ENCODE peak calls at places on chromosome 3, in seven cellular contexts. One of them, this sample, is unnamed.

GRCh38 chr3:134357914-134358811 is 16.1 kb downstream of the AMOTL2 start:
- DNase-seq in tibial nerve: peak
- DNase-seq in transverse colon: no peak
- DNase-seq in lower leg skin: no peak
- DNase-seq in left ventricle myocardium inferior: no peak
- DNase-seq in AG09309: peak
- DNase-seq in fibroblast of the aortic adventitia: peak
- DNase-seq in this sample: peak

GRCh38 chr3:14296352-14296751 is 106.1 kb upstream of the SLC6A6 start:
- DNase-seq in tibial nerve: no peak
- DNase-seq in transverse colon: no peak
- DNase-seq in lower leg skin: no peak
- DNase-seq in left ventricle myocardium inferior: no peak
- DNase-seq in AG09309: no peak
- DNase-seq in fibroblast of the aortic adventitia: no peak
- DNase-seq in this sample: no peak

GRCh38 chr3:195867631-195868335 is 40.6 kb downstream of the TNK2 start:
- DNase-seq in tibial nerve: no peak
- DNase-seq in transverse colon: no peak
- DNase-seq in lower leg skin: no peak
- DNase-seq in left ventricle myocardium inferior: no peak
- DNase-seq in AG09309: no peak
- DNase-seq in fibroblast of the aortic adventitia: no peak
- DNase-seq in this sample: no peak

GRCh38 chr3:52809821-52810377 is 15.3 kb downstream of the ITIH3 start:
- DNase-seq in tibial nerve: no peak
- DNase-seq in transverse colon: no peak
- DNase-seq in lower leg skin: no peak
- DNase-seq in left ventricle myocardium inferior: no peak
- DNase-seq in AG09309: no peak
- DNase-seq in fibroblast of the aortic adventitia: no peak
- DNase-seq in this sample: no peak

GRCh38 chr3:78941587-78941986 is 826.2 kb downstream of the ROBO1 start:
- DNase-seq in tibial nerve: peak
- DNase-seq in transverse colon: no peak
- DNase-seq in lower leg skin: no peak
- DNase-seq in left ventricle myocardium inferior: no peak
- DNase-seq in AG09309: peak
- DNase-seq in fibroblast of the aortic adventitia: peak
- DNase-seq in this sample: peak

GRCh38 chr3:11212784-11213183 is 58.5 kb downstream of the HRH1 start:
- DNase-seq in tibial nerve: no peak
- DNase-seq in transverse colon: no peak
- DNase-seq in lower leg skin: no peak
- DNase-seq in left ventricle myocardium inferior: no peak
- DNase-seq in AG09309: no peak
- DNase-seq in fibroblast of the aortic adventitia: no peak
- DNase-seq in this sample: peak

GRCh38 chr3:12436514-12437222 is 47.6 kb upstream of the TSEN2 start:
- DNase-seq in tibial nerve: no peak
- DNase-seq in transverse colon: no peak
- DNase-seq in lower leg skin: no peak
- DNase-seq in left ventricle myocardium inferior: no peak
- DNase-seq in AG09309: peak
- DNase-seq in fibroblast of the aortic adventitia: peak
- DNase-seq in this sample: peak

GRCh38 chr3:157271283-157271882 is 111.4 kb upstream of the CCNL1 start:
- DNase-seq in tibial nerve: no peak
- DNase-seq in transverse colon: no peak
- DNase-seq in lower leg skin: no peak
- DNase-seq in left ventricle myocardium inferior: no peak
- DNase-seq in AG09309: no peak
- DNase-seq in fibroblast of the aortic adventitia: no peak
- DNase-seq in this sample: no peak

GRCh38 chr3:113912551-113913246 is 35.1 kb upstream of the ZDHHC23 start:
- DNase-seq in tibial nerve: no peak
- DNase-seq in transverse colon: peak
- DNase-seq in lower leg skin: peak
- DNase-seq in left ventricle myocardium inferior: no peak
- DNase-seq in AG09309: peak
- DNase-seq in fibroblast of the aortic adventitia: peak
- DNase-seq in this sample: peak

GRCh38 chr3:65925254-65925954 is 113.3 kb downstream of the MAGI1 start:
- DNase-seq in tibial nerve: no peak
- DNase-seq in transverse colon: no peak
- DNase-seq in lower leg skin: no peak
- DNase-seq in left ventricle myocardium inferior: no peak
- DNase-seq in AG09309: no peak
- DNase-seq in fibroblast of the aortic adventitia: no peak
- DNase-seq in this sample: no peak

GRCh38 chr3:59563072-59563605 is 513.3 kb upstream of the CFAP20DC start:
- DNase-seq in tibial nerve: no peak
- DNase-seq in transverse colon: no peak
- DNase-seq in lower leg skin: no peak
- DNase-seq in left ventricle myocardium inferior: no peak
- DNase-seq in AG09309: no peak
- DNase-seq in fibroblast of the aortic adventitia: no peak
- DNase-seq in this sample: no peak

GRCh38 chr3:40128169-40128568 is 181.3 kb upstream of the EIF1B start:
- DNase-seq in tibial nerve: no peak
- DNase-seq in transverse colon: no peak
- DNase-seq in lower leg skin: no peak
- DNase-seq in left ventricle myocardium inferior: no peak
- DNase-seq in AG09309: no peak
- DNase-seq in fibroblast of the aortic adventitia: no peak
- DNase-seq in this sample: no peak

GRCh38 chr3:45606991-45607712 is 12.6 kb downstream of the LIMD1 start:
- DNase-seq in tibial nerve: no peak
- DNase-seq in transverse colon: no peak
- DNase-seq in lower leg skin: no peak
- DNase-seq in left ventricle myocardium inferior: peak
- DNase-seq in AG09309: no peak
- DNase-seq in fibroblast of the aortic adventitia: peak
- DNase-seq in this sample: peak

GRCh38 chr3:28682126-28682525 is 333.5 kb upstream of the AZI2 start:
- DNase-seq in tibial nerve: no peak
- DNase-seq in transverse colon: no peak
- DNase-seq in lower leg skin: no peak
- DNase-seq in left ventricle myocardium inferior: no peak
- DNase-seq in AG09309: no peak
- DNase-seq in fibroblast of the aortic adventitia: no peak
- DNase-seq in this sample: no peak

GRCh38 chr3:125433091-125433534 is 58.0 kb upstream of the ZNF148 start:
- DNase-seq in tibial nerve: no peak
- DNase-seq in transverse colon: no peak
- DNase-seq in lower leg skin: no peak
- DNase-seq in left ventricle myocardium inferior: no peak
- DNase-seq in AG09309: no peak
- DNase-seq in fibroblast of the aortic adventitia: no peak
- DNase-seq in this sample: no peak

GRCh38 chr3:152458725-152459515 is 190.2 kb downstream of the MBNL1 start:
- DNase-seq in tibial nerve: no peak
- DNase-seq in transverse colon: no peak
- DNase-seq in lower leg skin: no peak
- DNase-seq in left ventricle myocardium inferior: no peak
- DNase-seq in AG09309: peak
- DNase-seq in fibroblast of the aortic adventitia: peak
- DNase-seq in this sample: no peak

GRCh38 chr3:41710646-41711388 is 251.1 kb downstream of the ULK4 start:
- DNase-seq in tibial nerve: no peak
- DNase-seq in transverse colon: no peak
- DNase-seq in lower leg skin: no peak
- DNase-seq in left ventricle myocardium inferior: no peak
- DNase-seq in AG09309: peak
- DNase-seq in fibroblast of the aortic adventitia: peak
- DNase-seq in this sample: peak

GRCh38 chr3:158405507-158405906 is 165.5 kb upstream of the MLF1 start:
- DNase-seq in tibial nerve: no peak
- DNase-seq in transverse colon: no peak
- DNase-seq in lower leg skin: no peak
- DNase-seq in left ventricle myocardium inferior: no peak
- DNase-seq in AG09309: no peak
- DNase-seq in fibroblast of the aortic adventitia: no peak
- DNase-seq in this sample: no peak

GRCh38 chr3:134232146-134232545 is 18.5 kb downstream of the RYK start:
- DNase-seq in tibial nerve: no peak
- DNase-seq in transverse colon: no peak
- DNase-seq in lower leg skin: no peak
- DNase-seq in left ventricle myocardium inferior: no peak
- DNase-seq in AG09309: no peak
- DNase-seq in fibroblast of the aortic adventitia: no peak
- DNase-seq in this sample: peak

GRCh38 chr3:108281670-108282069 is 14.7 kb upstream of the HHLA2 start:
- DNase-seq in tibial nerve: no peak
- DNase-seq in transverse colon: no peak
- DNase-seq in lower leg skin: no peak
- DNase-seq in left ventricle myocardium inferior: no peak
- DNase-seq in AG09309: no peak
- DNase-seq in fibroblast of the aortic adventitia: no peak
- DNase-seq in this sample: no peak

GRCh38 chr3:59654953-59655430 is 605.2 kb upstream of the CFAP20DC start:
- DNase-seq in tibial nerve: no peak
- DNase-seq in transverse colon: no peak
- DNase-seq in lower leg skin: no peak
- DNase-seq in left ventricle myocardium inferior: no peak
- DNase-seq in AG09309: no peak
- DNase-seq in fibroblast of the aortic adventitia: no peak
- DNase-seq in this sample: no peak

GRCh38 chr3:112115161-112115739 is 17.8 kb downstream of the GCSAM start:
- DNase-seq in tibial nerve: no peak
- DNase-seq in transverse colon: no peak
- DNase-seq in lower leg skin: no peak
- DNase-seq in left ventricle myocardium inferior: no peak
- DNase-seq in AG09309: no peak
- DNase-seq in fibroblast of the aortic adventitia: no peak
- DNase-seq in this sample: peak

GRCh38 chr3:18425641-18426403 is 683 bp upstream of the SATB1 start:
- DNase-seq in tibial nerve: no peak
- DNase-seq in transverse colon: peak
- DNase-seq in lower leg skin: peak
- DNase-seq in left ventricle myocardium inferior: peak
- DNase-seq in AG09309: no peak
- DNase-seq in fibroblast of the aortic adventitia: no peak
- DNase-seq in this sample: peak

GRCh38 chr3:42600958-42601675 is 631 bp downstream of the NKTR start:
- DNase-seq in tibial nerve: peak
- DNase-seq in transverse colon: peak
- DNase-seq in lower leg skin: peak
- DNase-seq in left ventricle myocardium inferior: peak
- DNase-seq in AG09309: peak
- DNase-seq in fibroblast of the aortic adventitia: peak
- DNase-seq in this sample: peak

GRCh38 chr3:112086018-112086854 is at the start of gene C3orf52:
- DNase-seq in tibial nerve: peak
- DNase-seq in transverse colon: peak
- DNase-seq in lower leg skin: peak
- DNase-seq in left ventricle myocardium inferior: peak
- DNase-seq in AG09309: no peak
- DNase-seq in fibroblast of the aortic adventitia: peak
- DNase-seq in this sample: peak

DNA sequence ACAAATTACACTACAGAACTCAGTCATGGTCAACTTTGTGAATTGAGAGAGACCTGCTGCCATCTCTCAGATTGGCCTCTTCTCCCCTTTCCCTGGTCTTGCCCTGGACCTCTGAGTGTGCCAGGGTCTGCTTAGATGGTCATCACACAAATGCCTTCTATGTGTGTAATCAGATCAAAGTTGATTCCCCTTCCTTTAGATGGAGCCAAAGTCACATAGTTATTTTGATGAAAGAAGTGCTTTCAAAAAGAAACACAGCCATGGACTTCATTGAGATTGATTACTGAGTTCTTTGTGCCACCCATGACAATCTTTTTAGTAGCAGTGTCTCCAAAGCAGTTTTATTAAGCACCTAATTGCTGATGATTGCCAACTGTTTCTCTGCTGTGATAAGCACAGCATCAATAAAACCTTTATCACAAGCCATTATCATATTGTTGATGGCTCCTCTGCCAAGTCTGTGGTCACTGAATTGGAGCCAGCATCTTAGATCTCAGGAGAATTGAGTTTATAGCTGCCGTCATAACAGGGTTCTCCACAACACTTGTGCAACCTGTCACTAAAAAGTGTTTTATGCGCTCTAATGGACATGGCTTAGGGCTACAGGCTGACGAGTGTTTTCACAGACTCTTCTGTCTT is 149.7 kb upstream of the NUDT16 start:
- DNase-seq in tibial nerve: no peak
- DNase-seq in transverse colon: no peak
- DNase-seq in lower leg skin: no peak
- DNase-seq in left ventricle myocardium inferior: no peak
- DNase-seq in AG09309: no peak
- DNase-seq in fibroblast of the aortic adventitia: no peak
- DNase-seq in this sample: peak
- TF ChIP-seq CTCF in tibial nerve: no peak
- TF ChIP-seq CTCF in transverse colon: no peak
- TF ChIP-seq CTCF in lower leg skin: no peak
- TF ChIP-seq CTCF in left ventricle myocardium inferior: no peak
- TF ChIP-seq CTCF in AG09309: peak
- TF ChIP-seq CTCF in fibroblast of the aortic adventitia: no peak
- TF ChIP-seq CTCF in this sample: no peak

GRCh38 chr3:194265996-194266657 is 85.0 kb downstream of the CPN2 start:
- DNase-seq in tibial nerve: no peak
- DNase-seq in transverse colon: no peak
- DNase-seq in lower leg skin: no peak
- DNase-seq in left ventricle myocardium inferior: no peak
- DNase-seq in AG09309: no peak
- DNase-seq in fibroblast of the aortic adventitia: no peak
- DNase-seq in this sample: no peak
- H3K4me3 ChIP-seq in tibial nerve: no peak
- H3K4me3 ChIP-seq in transverse colon: no peak
- H3K4me3 ChIP-seq in lower leg skin: no peak
- H3K4me3 ChIP-seq in left ventricle myocardium inferior: peak
- H3K4me3 ChIP-seq in AG09309: no peak
- H3K4me3 ChIP-seq in fibroblast of the aortic adventitia: no peak
- H3K4me3 ChIP-seq in this sample: no peak

DNA sequence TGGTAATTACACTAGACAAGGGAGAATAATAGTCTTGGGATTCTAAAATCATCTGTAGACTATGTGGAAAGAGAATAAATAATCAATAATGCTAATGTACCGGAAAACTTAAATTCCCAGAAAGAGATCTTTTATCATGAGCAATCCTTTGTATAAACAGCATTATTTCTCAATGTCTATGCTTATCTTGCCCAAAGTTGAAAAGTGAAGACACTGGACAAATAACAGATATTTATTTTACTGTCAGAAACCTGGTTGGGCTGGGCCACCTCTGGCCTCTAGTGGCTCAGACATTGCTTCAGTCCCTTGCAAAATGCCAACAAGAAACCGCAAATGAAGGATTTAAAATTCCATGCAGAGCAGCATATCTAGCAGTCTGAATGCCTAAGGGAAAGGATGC is 409.9 kb downstream of the FHIT start:
- DNase-seq in tibial nerve: no peak
- DNase-seq in transverse colon: no peak
- DNase-seq in lower leg skin: no peak
- DNase-seq in left ventricle myocardium inferior: no peak
- DNase-seq in AG09309: peak
- DNase-seq in fibroblast of the aortic adventitia: peak
- DNase-seq in this sample: peak
- TF ChIP-seq CTCF in tibial nerve: no peak
- TF ChIP-seq CTCF in transverse colon: no peak
- TF ChIP-seq CTCF in lower leg skin: no peak
- TF ChIP-seq CTCF in left ventricle myocardium inferior: no peak
- TF ChIP-seq CTCF in AG09309: no peak
- TF ChIP-seq CTCF in fibroblast of the aortic adventitia: no peak
- TF ChIP-seq CTCF in this sample: no peak

GRCh38 chr3:4808637-4809036 is 170.6 kb upstream of the BHLHE40 start:
- DNase-seq in tibial nerve: no peak
- DNase-seq in transverse colon: no peak
- DNase-seq in lower leg skin: no peak
- DNase-seq in left ventricle myocardium inferior: no peak
- DNase-seq in AG09309: no peak
- DNase-seq in fibroblast of the aortic adventitia: no peak
- DNase-seq in this sample: no peak
- H3K4me3 ChIP-seq in tibial nerve: no peak
- H3K4me3 ChIP-seq in transverse colon: no peak
- H3K4me3 ChIP-seq in lower leg skin: no peak
- H3K4me3 ChIP-seq in left ventricle myocardium inferior: no peak
- H3K4me3 ChIP-seq in AG09309: no peak
- H3K4me3 ChIP-seq in fibroblast of the aortic adventitia: no peak
- H3K4me3 ChIP-seq in this sample: no peak